ENCODE peak calls at places on chromosomes 5 and 9, in five cellular contexts. C, G, N, Q and I are unnamed samples.

GRCh38 chr5:65142511-65143011 is 339.2 kb downstream of the ADAMTS6 start:
- DNase-seq in N (no peak), C (peak), Q (no peak), G (no peak), I (no peak)

GRCh38 chr9:127209948-127210621 is 54.5 kb upstream of the GARNL3 start:
- DNase-seq in C (no peak), Q (no peak), N (peak), G (no peak), I (peak)

GRCh38 chr5:115816226-115817042 is at the start of gene CDO1:
- DNase-seq in Q (no peak), G (no peak), C (peak), N (peak), I (peak)

GRCh38 chr5:40089269-40089668 is 590.4 kb upstream of the PTGER4 start:
- DNase-seq in G (peak), C (peak), N (no peak), Q (no peak), I (no peak)

GRCh38 chr9:133492061-133493021 is 13.4 kb upstream of the SLC2A6 start:
- DNase-seq in C (no peak), Q (no peak), G (no peak), N (peak), I (no peak)

GRCh38 chr9:126612813-126613641 is 701 bp upstream of the LMX1B start:
- DNase-seq in Q (no peak), N (peak), C (peak), G (no peak), I (no peak)

GRCh38 chr5:67115238-67115637 is 81.4 kb downstream of the CD180 start:
- DNase-seq in C (no peak), Q (no peak), N (no peak), G (no peak), I (no peak)

GRCh38 chr5:43313854-43314457 is 744 bp upstream of the HMGCS1 start:
- DNase-seq in N (no peak), C (peak), Q (peak), G (peak), I (no peak)

GRCh38 chr5:98108497-98108896 is 665.0 kb upstream of the RGMB start:
- DNase-seq in N (no peak), C (no peak), Q (no peak), G (no peak), I (no peak)

GRCh38 chr5:73136277-73136606 is 15.9 kb downstream of the TMEM171 start:
- DNase-seq in N (no peak), G (no peak), C (peak), Q (no peak), I (no peak)

GRCh38 chr5:129171194-129171944 is 76.8 kb downstream of the ISOC1 start:
- DNase-seq in N (no peak), Q (no peak), G (no peak), C (peak), I (no peak)

GRCh38 chr5:129172561-129172960 is 78.0 kb downstream of the ISOC1 start:
- DNase-seq in G (no peak), C (peak), N (no peak), Q (no peak), I (no peak)

GRCh38 chr5:129177451-129177850 is 82.9 kb downstream of the ISOC1 start:
- DNase-seq in G (no peak), N (no peak), C (no peak), Q (no peak), I (no peak)

GRCh38 chr5:129174447-129174846 is 79.9 kb downstream of the ISOC1 start:
- DNase-seq in C (no peak), G (no peak), N (no peak), Q (no peak), I (no peak)
- H3K4me3 ChIP-seq in C (no peak), G (no peak), N (no peak), Q (no peak), I (no peak)

GRCh38 chr9:84860423-84861115 is 191.0 kb downstream of the NTRK2 start:
- DNase-seq in N (no peak), Q (no peak), C (no peak), G (no peak), I (no peak)
- H3K27ac ChIP-seq in N (no peak), Q (no peak), C (no peak), G (no peak), I (no peak)

DNA sequence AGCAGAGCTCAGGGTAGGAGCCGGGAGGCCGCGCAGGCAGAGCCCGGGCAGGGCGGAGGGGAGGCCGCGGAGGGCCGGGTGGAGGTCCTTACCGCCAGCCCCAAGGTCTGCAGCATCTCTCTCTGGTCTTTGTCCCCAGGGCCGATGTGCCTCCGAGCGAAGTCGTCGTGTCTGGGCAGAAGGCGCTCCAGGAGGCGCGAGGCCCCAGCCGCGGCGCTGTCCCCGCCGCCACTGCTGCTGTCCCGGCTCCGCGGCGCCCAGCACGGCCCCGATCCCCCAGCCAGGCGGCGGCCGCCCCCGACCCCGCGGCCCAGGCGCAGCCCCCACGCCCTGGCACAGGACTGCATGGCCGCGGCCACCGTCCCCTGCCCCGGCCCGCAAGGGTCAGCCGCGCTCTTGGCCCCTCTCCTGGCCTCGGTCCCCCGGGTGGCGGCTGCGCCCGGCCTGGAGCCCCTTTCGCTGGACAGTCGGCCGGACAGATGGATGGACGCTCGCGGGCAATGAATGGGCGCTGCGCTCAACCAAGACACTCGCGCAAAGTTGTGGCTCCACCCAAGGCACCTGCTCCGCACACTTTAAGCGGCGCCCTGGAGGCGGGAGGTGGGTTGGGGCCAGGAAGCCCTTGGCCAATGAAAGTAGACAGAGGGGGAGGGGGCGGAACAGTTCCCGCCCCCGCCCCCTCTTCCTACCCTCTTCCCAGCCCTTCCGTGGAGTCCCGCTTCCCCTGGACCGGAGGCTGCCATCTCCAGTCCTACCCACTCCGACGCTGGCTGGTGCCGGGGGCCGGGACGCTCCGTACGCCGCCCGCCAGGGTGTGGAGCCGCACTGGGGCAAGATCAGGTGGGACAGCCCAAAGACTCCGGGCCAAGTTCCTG is at the start of gene GLDC:
- DNase-seq in G (no peak), Q (peak), N (peak), C (peak), I (peak)
- TF ChIP-seq POLR2AphosphoS5 in G (no peak), Q (no peak), N (no peak), C (peak), I (no peak)

GRCh38 chr9:35618325-35618727 is at the start of gene CD72:
- DNase-seq in C (no peak), N (peak), Q (no peak), G (no peak), I (peak)

GRCh38 chr9:35618854-35619799 is 914 bp upstream of the CD72 start:
- DNase-seq in N (no peak), C (no peak), Q (no peak), G (no peak), I (peak)

GRCh38 chr9:35617548-35617947 is 665 bp downstream of the CD72 start:
- DNase-seq in C (peak), G (no peak), N (no peak), Q (no peak), I (no peak)

GRCh38 chr9:35615981-35616680 is 2.1 kb downstream of the CD72 start:
- DNase-seq in N (peak), Q (no peak), G (no peak), C (peak), I (no peak)

DNA sequence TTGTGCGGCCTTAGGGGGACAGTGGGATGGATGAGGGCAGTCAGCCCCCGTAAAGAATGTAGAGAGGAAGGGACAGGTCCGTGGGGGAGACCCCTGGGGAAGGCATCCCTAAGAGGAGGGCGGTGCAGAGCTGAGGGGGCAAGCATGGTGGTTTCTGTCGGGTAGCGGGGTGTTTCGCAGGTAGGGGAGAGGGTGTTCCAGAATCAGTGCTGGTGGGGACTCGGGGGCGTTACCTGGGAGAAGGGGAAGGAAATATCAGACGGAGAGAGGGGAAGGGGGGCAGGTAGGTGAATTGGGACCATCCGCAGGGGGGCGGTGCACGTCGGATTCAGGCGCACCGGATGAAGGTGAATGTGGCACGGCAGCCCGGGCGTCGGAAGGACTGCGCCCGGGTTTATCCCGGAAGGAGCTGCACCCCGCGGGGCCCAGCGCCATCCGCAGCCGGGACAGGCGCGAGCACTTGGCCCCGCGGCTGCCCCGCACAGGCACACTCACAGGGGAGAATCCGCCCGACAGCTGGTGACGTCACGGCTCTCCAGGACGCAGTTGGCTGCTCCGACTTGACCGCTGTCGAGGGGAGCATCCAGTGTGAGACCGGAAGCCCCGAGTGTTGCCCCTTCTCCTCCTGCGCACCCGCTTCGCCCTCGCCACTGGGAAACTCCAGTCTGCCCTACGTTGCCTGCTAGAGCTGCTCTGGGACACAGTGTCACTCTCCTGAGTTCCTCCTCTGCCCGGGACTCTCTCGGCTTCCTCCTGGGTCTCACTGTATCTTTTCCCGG is 1.3 kb downstream of the CD72 start:
- DNase-seq in C (peak), Q (peak), N (peak), G (peak), I (peak)
- H3K4me3 ChIP-seq in C (peak), Q (peak), N (peak), G (peak), I (peak)

GRCh38 chr5:160439205-160439600 is 17.5 kb downstream of the PTTG1 start:
- DNase-seq in Q (peak), N (peak), C (peak), G (peak), I (peak)
- H3K27ac ChIP-seq in Q (no peak), N (peak), C (no peak), G (no peak), I (peak)

GRCh38 chr5:88785396-88786216 is 97.4 kb downstream of the MEF2C start:
- DNase-seq in Q (peak), N (no peak), C (peak), G (peak), I (no peak)
- TF ChIP-seq POLR2AphosphoS5 in Q (no peak), N (no peak), C (no peak), G (no peak), I (no peak)

GRCh38 chr9:114001410-114001685 is 76.8 kb downstream of the AMBP start:
- DNase-seq in Q (no peak), G (no peak), N (no peak), C (no peak), I (no peak)

GRCh38 chr9:114000063-114000454 is 78.0 kb downstream of the AMBP start:
- DNase-seq in G (no peak), Q (no peak), C (no peak), N (no peak), I (no peak)

GRCh38 chr9:114001794-114002261 is 76.3 kb downstream of the AMBP start:
- DNase-seq in C (no peak), Q (no peak), N (no peak), G (no peak), I (peak)

GRCh38 chr9:113999256-114000062 is 78.6 kb downstream of the AMBP start:
- DNase-seq in G (no peak), Q (peak), C (no peak), N (no peak), I (no peak)

DNA sequence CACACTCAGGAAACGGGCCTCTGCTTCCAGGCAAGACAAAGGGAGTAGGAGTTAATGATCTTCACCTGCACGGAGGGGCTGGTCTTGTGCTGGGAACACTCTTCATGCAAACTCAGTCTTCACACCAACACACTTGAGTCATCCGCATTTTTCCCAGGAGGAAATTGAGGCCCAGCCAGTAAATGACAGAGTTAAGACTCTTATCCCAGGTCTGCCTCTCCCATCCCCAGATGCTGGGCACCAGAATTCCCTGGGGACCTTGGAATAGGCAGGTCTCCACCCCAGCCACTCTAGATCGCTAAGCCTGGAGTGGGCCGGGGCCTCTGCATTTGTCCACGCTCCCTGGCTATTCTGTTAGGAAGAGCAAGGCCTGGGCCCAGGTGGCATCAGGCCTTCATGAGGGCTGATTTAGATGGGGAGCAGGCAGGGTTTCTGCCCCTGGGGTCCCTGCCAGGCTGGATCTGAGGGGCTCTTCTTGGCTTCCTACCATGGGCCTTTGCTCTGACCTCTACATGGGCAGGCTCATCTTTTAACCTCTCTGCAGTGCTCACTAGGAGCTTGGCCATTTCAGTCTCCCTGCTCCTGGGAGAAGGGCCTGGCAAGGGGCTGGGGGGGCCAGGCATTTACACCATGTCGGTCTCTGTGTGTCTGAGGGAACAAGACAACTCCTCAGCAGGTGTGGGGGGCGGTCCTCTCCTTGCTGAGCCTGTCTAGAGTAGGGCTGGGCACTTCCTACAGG is 77.3 kb downstream of the AMBP start:
- DNase-seq in C (no peak), Q (no peak), G (no peak), N (no peak), I (peak)
- H3K4me3 ChIP-seq in C (no peak), Q (no peak), G (no peak), N (no peak), I (no peak)

DNA sequence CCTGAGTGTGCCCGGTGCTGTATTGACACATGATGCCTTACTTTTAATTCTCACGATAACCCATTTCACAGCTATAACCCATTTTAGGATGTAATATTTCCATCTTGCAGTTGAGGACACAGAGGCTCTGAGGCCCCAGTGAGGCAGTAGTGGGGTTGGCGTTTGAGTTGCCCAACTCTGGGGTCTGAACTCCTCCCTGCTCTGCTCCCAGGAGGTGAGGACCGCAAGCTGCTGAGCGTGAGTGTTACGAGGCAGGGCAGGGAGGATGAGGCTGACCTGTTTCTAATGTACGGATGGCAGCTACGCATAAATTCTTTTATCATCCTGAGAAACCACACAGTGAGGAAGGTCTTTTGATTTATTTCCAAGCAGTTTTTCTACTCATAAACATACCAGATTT is 11.4 kb downstream of the LRRC8A start:
- DNase-seq in C (no peak), Q (no peak), N (no peak), G (no peak), I (no peak)
- H3K27ac ChIP-seq in C (peak), Q (peak), N (peak), G (no peak), I (peak)

GRCh38 chr5:57698785-57699184 is 216.2 kb upstream of the ACTBL2 start:
- DNase-seq in C (peak), N (no peak), Q (no peak), G (no peak), I (no peak)

GRCh38 chr5:57696005-57696755 is 213.6 kb upstream of the ACTBL2 start:
- DNase-seq in N (no peak), Q (no peak), C (no peak), G (peak), I (no peak)

GRCh38 chr5:57700072-57700471 is 217.5 kb upstream of the ACTBL2 start:
- DNase-seq in G (no peak), C (no peak), Q (no peak), N (no peak), I (no peak)

GRCh38 chr5:57695179-57695578 is 212.6 kb upstream of the ACTBL2 start:
- DNase-seq in C (no peak), N (no peak), Q (no peak), G (no peak), I (no peak)

GRCh38 chr5:57696906-57697590 is 214.4 kb upstream of the ACTBL2 start:
- DNase-seq in Q (no peak), G (peak), N (no peak), C (no peak), I (no peak)
- TF ChIP-seq POLR2AphosphoS5 in Q (no peak), G (no peak), N (no peak), C (no peak), I (no peak)

GRCh38 chr5:142322403-142322746 is 2.4 kb downstream of the SPRY4 start:
- DNase-seq in G (no peak), Q (no peak), C (no peak), N (no peak), I (no peak)
- H3K4me3 ChIP-seq in G (peak), Q (no peak), C (peak), N (peak), I (peak)